ENCODE peak calls at places on chromosomes 7 and 10, in five cellular contexts. X is mammary epithelial cell, W is fibroblast of lung, Q is A673, A is MM.1S. H is an unnamed sample. For H3K9me3 and H3K36me3, the result is how much of the 10 kb centered on the place peaks cover.

GRCh38 chr10:126736737-126737136 is 66.2 kb upstream of the C10orf90 start:
- DNase-seq in X (no peak), W (peak), Q (no peak), A (no peak), H (no peak)

GRCh38 chr7:25765110-25765509 is 386.9 kb upstream of the NFE2L3 start:
- DNase-seq in X (no peak), W (no peak), Q (no peak), A (no peak), H (no peak)

GRCh38 chr10:102752934-102753664 is 9.4 kb downstream of the WBP1L start:
- DNase-seq in X (peak), W (peak), Q (peak), A (peak), H (no peak)

GRCh38 chr10:25082276-25083204 is 66.1 kb downstream of the THNSL1 start:
- DNase-seq in X (no peak), W (peak), Q (no peak), A (no peak), H (no peak)

GRCh38 chr7:105429746-105430612 is 41.3 kb upstream of the SRPK2 start:
- DNase-seq in X (peak), W (peak), Q (peak), A (peak), H (peak)

GRCh38 chr7:151585744-151586424 is 66.2 kb upstream of the RHEB start:
- DNase-seq in X (peak), W (peak), Q (peak), A (no peak), H (no peak)

GRCh38 chr10:81875680-81876252 is 772 bp downstream of the NRG3 start:
- DNase-seq in X (no peak), W (no peak), Q (no peak), A (no peak), H (no peak)

GRCh38 chr10:128011059-128011979 is 104.4 kb downstream of the PTPRE start:
- DNase-seq in X (peak), W (peak), Q (peak), A (peak), H (no peak)

GRCh38 chr7:53811555-53812079 is 730.6 kb upstream of the VSTM2A start:
- DNase-seq in X (no peak), W (no peak), Q (no peak), A (no peak), H (no peak)

GRCh38 chr7:95389516-95389915 is 6.7 kb downstream of the PON3 start:
- DNase-seq in X (no peak), W (no peak), Q (no peak), A (no peak), H (no peak)

GRCh38 chr10:132574783-132575319 is 37.3 kb downstream of the INPP5A start:
- DNase-seq in X (no peak), W (peak), Q (no peak), A (no peak), H (no peak)

GRCh38 chr7:22109761-22110160 is 164.1 kb upstream of the CDCA7L start:
- DNase-seq in X (no peak), W (peak), Q (peak), A (peak), H (no peak)

GRCh38 chr7:98135984-98136383 is 29.3 kb downstream of the LMTK2 start:
- DNase-seq in X (no peak), W (no peak), Q (no peak), A (no peak), H (no peak)

GRCh38 chr7:43294080-43294630 is 181.7 kb downstream of the HECW1 start:
- DNase-seq in X (peak), W (peak), Q (peak), A (no peak), H (no peak)

GRCh38 chr10:9719246-9719645 is 1298.4 kb upstream of the CELF2 start:
- DNase-seq in X (no peak), W (no peak), Q (no peak), A (no peak), H (no peak)
- H3K9me3 ChIP-seq in X (under half), W (under half), Q (under half), A (under half), H (under half)

GRCh38 chr7:70455925-70456324 is 676.0 kb upstream of the GALNT17 start:
- DNase-seq in X (no peak), W (no peak), Q (no peak), A (no peak), H (no peak)
- TF ChIP-seq EZH2 in X (no peak), W (no peak), Q (no peak), A (no peak), H (no peak)

DNA sequence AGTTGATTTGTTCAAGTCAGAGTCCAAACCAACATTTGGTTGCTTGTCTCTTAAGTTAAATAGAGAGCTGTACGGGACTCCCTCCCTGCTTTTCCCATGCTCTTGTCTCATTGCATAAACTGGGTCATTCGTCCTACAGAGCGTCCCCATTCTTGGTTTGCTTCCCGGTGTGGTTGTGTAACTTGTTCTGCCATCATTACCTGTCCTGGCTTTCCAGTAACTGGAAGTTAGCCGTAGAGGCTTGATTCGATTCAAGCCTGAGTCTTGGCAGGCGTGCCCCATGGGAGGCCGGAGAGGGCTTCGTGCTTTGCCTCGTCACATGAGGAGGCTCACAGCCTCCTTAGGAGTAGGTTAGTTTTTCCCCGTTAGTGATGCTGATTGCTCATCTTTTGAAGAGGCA is 40.2 kb downstream of the FBH1 start:
- DNase-seq in X (no peak), W (no peak), Q (no peak), A (no peak), H (no peak)
- H3K36me3 ChIP-seq in X (under half), W (under half), Q (half or more), A (under half), H (under half)

DNA sequence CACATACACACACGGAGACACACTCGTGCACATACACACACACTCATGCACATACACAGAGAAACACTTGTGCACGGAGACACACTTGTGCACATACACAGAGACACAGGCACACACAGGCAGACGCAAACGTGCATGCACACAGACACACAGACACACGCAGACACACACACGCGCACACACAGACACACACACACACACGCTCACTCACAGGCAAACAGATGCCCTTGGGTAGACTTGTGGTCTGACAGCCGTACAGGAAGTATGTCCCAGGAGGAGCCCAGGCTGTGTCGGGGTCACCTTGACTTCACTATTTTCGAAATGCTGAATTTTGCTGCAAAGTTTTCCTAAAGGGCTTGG is 538.0 kb downstream of the DNAJB6 start:
- DNase-seq in X (no peak), W (no peak), Q (no peak), A (no peak), H (no peak)
- H3K9me3 ChIP-seq in X (under half), W (under half), Q (under half), A (under half), H (under half)

H was measured in SK-N-MC.